ENCODE peak calls at places on chromosomes 4 and X, in five cellular contexts. One of them, this sample, is unnamed.

GRCh38 chr4:151948351-151949016 is 187.7 kb upstream of the GATB start:
- DNase-seq in pancreas: no peak
- DNase-seq in NB4: no peak
- DNase-seq in heart right ventricle: no peak
- DNase-seq in brain microvascular endothelial cell: no peak
- DNase-seq in this sample: no peak

GRCh38 chrX:11407331-11408110 is 114.3 kb downstream of the AMELX start:
- DNase-seq in brain microvascular endothelial cell: no peak
- DNase-seq in NB4: peak; percentile 1
- DNase-seq in pancreas: no peak
- DNase-seq in heart right ventricle: no peak
- DNase-seq in this sample: no peak

GRCh38 chr4:47668810-47669408 is 169.0 kb downstream of the CORIN start:
- DNase-seq in heart right ventricle: peak; percentile 32
- DNase-seq in pancreas: no peak
- DNase-seq in NB4: peak; percentile 67
- DNase-seq in brain microvascular endothelial cell: peak; percentile 53
- DNase-seq in this sample: no peak

GRCh38 chrX:121671649-121672048 is 624.2 kb downstream of the GLUD2 start:
- DNase-seq in pancreas: no peak
- DNase-seq in NB4: no peak
- DNase-seq in heart right ventricle: no peak
- DNase-seq in brain microvascular endothelial cell: no peak
- DNase-seq in this sample: no peak

GRCh38 chr4:86974481-86975050 is 39.8 kb downstream of the AFF1 start:
- DNase-seq in NB4: peak; percentile 81
- DNase-seq in pancreas: no peak
- DNase-seq in brain microvascular endothelial cell: no peak
- DNase-seq in heart right ventricle: no peak
- DNase-seq in this sample: no peak

GRCh38 chr4:9781343-9782135 is at the start of gene DRD5:
- DNase-seq in pancreas: no peak
- DNase-seq in heart right ventricle: no peak
- DNase-seq in brain microvascular endothelial cell: no peak
- DNase-seq in NB4: no peak
- DNase-seq in this sample: no peak

GRCh38 chr4:81523672-81524436 is 52.1 kb upstream of the RASGEF1B start:
- DNase-seq in brain microvascular endothelial cell: no peak
- DNase-seq in heart right ventricle: no peak
- DNase-seq in NB4: no peak
- DNase-seq in pancreas: no peak
- DNase-seq in this sample: no peak

GRCh38 chrX:55489315-55490009 is at the start of gene USP51:
- DNase-seq in NB4: peak; percentile 55
- DNase-seq in pancreas: peak; percentile 67
- DNase-seq in heart right ventricle: peak; percentile 49
- DNase-seq in brain microvascular endothelial cell: peak; percentile 9
- DNase-seq in this sample: peak; percentile 46

GRCh38 chrX:47568656-47569295 is 7.8 kb downstream of the ARAF start:
- DNase-seq in NB4: peak; percentile 55
- DNase-seq in pancreas: no peak
- DNase-seq in brain microvascular endothelial cell: no peak
- DNase-seq in heart right ventricle: no peak
- DNase-seq in this sample: peak; percentile 37

GRCh38 chrX:120750381-120750780 is 120.5 kb upstream of the C1GALT1C1 start:
- DNase-seq in brain microvascular endothelial cell: no peak
- DNase-seq in NB4: no peak
- DNase-seq in heart right ventricle: no peak
- DNase-seq in pancreas: no peak
- DNase-seq in this sample: no peak

GRCh38 chrX:68018248-68019203 is 414.8 kb downstream of the OPHN1 start:
- DNase-seq in heart right ventricle: no peak
- DNase-seq in NB4: peak; percentile 35
- DNase-seq in pancreas: peak; percentile 16
- DNase-seq in brain microvascular endothelial cell: peak; percentile 18
- DNase-seq in this sample: peak; percentile 21

GRCh38 chrX:56978172-56978571 is 17.2 kb downstream of the SPIN3 start:
- DNase-seq in NB4: peak; percentile 54
- DNase-seq in pancreas: no peak
- DNase-seq in brain microvascular endothelial cell: peak; percentile 40
- DNase-seq in heart right ventricle: peak; percentile 5
- DNase-seq in this sample: peak; percentile 43
- TF ChIP-seq CTCF in NB4: peak; percentile 30
- TF ChIP-seq CTCF in pancreas: peak; percentile 38
- TF ChIP-seq CTCF in brain microvascular endothelial cell: peak; percentile 74
- TF ChIP-seq CTCF in heart right ventricle: peak; percentile 67
- TF ChIP-seq CTCF in this sample: peak; percentile 52

GRCh38 chr4:88009871-88010270 is 2.4 kb downstream of the PKD2 start:
- DNase-seq in heart right ventricle: no peak
- DNase-seq in pancreas: no peak
- DNase-seq in NB4: no peak
- DNase-seq in brain microvascular endothelial cell: no peak
- DNase-seq in this sample: no peak

GRCh38 chr4:88015659-88016295 is 8.3 kb downstream of the PKD2 start:
- DNase-seq in brain microvascular endothelial cell: no peak
- DNase-seq in pancreas: no peak
- DNase-seq in NB4: no peak
- DNase-seq in heart right ventricle: no peak
- DNase-seq in this sample: no peak

GRCh38 chr4:88010921-88011320 is 3.5 kb downstream of the PKD2 start:
- DNase-seq in NB4: no peak
- DNase-seq in brain microvascular endothelial cell: no peak
- DNase-seq in pancreas: no peak
- DNase-seq in heart right ventricle: no peak
- DNase-seq in this sample: no peak

GRCh38 chr4:88014506-88014905 is 7.1 kb downstream of the PKD2 start:
- DNase-seq in brain microvascular endothelial cell: no peak
- DNase-seq in pancreas: no peak
- DNase-seq in heart right ventricle: no peak
- DNase-seq in NB4: no peak
- DNase-seq in this sample: no peak

DNA sequence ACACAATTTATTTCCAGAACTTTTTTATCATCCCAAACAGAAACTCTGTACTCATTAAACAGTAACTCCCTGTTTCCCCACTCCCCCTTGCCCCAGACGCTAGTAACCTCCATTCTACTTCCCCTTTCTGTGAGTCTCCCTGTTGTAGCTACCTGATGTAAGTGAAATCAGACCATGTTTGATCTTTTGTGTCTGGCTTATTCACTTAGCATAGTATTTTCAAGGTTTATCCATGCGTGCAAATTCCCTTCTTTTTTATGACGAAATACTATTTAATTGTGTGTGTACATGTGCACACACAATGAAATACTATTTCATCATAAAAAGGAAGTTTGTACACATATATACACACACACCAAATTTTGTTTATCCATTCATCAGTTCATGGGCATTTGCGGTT is 5.2 kb downstream of the PKD2 start:
- DNase-seq in pancreas: no peak
- DNase-seq in brain microvascular endothelial cell: no peak
- DNase-seq in heart right ventricle: no peak
- DNase-seq in NB4: peak; percentile 77
- DNase-seq in this sample: no peak
- H3K4me3 ChIP-seq in pancreas: no peak overlapping the region
- H3K4me3 ChIP-seq in brain microvascular endothelial cell: no peak overlapping the region
- H3K4me3 ChIP-seq in heart right ventricle: no peak overlapping the region
- H3K4me3 ChIP-seq in NB4: no peak overlapping the region
- H3K4me3 ChIP-seq in this sample: no peak overlapping the region

GRCh38 chr4:85427123-85427522 is 47.8 kb upstream of the ARHGAP24 start:
- DNase-seq in pancreas: no peak
- DNase-seq in brain microvascular endothelial cell: no peak
- DNase-seq in heart right ventricle: no peak
- DNase-seq in NB4: no peak
- DNase-seq in this sample: no peak
- TF ChIP-seq CTCF in pancreas: no peak
- TF ChIP-seq CTCF in brain microvascular endothelial cell: no peak
- TF ChIP-seq CTCF in heart right ventricle: no peak
- TF ChIP-seq CTCF in NB4: no peak
- TF ChIP-seq CTCF in this sample: no peak

GRCh38 chr4:147787204-147787603 is 55.3 kb downstream of the ARHGAP10 start:
- DNase-seq in pancreas: no peak
- DNase-seq in NB4: no peak
- DNase-seq in heart right ventricle: no peak
- DNase-seq in brain microvascular endothelial cell: peak; percentile 53
- DNase-seq in this sample: no peak

GRCh38 chr4:147786531-147786930 is 54.6 kb downstream of the ARHGAP10 start:
- DNase-seq in pancreas: no peak
- DNase-seq in NB4: no peak
- DNase-seq in brain microvascular endothelial cell: no peak
- DNase-seq in heart right ventricle: no peak
- DNase-seq in this sample: no peak

GRCh38 chr4:147788791-147789190 is 56.9 kb downstream of the ARHGAP10 start:
- DNase-seq in pancreas: no peak
- DNase-seq in NB4: no peak
- DNase-seq in brain microvascular endothelial cell: no peak
- DNase-seq in heart right ventricle: no peak
- DNase-seq in this sample: no peak

GRCh38 chr4:147789596-147789995 is 57.7 kb downstream of the ARHGAP10 start:
- DNase-seq in pancreas: no peak
- DNase-seq in NB4: no peak
- DNase-seq in heart right ventricle: no peak
- DNase-seq in brain microvascular endothelial cell: no peak
- DNase-seq in this sample: no peak

DNA sequence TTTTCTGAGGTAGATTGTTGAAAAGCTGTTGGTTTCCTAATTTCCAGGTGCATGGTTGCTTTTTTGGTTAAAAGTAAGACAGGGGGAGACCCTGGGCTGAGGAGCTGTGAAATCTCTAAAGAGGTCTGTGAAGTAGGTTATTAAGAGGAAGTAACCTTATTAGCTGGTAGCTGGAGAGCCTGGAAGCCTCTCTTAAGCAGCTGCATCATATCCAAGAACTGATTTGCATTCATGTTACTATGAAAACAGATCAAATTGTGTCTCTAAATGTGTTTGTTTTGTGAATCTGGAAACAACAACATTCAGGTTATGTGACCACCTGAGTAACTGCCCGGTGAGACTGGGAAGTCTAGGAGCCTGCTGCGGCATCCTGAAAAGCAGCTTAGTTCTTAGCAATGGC is 54.1 kb downstream of the ARHGAP10 start:
- DNase-seq in brain microvascular endothelial cell: no peak
- DNase-seq in pancreas: no peak
- DNase-seq in NB4: no peak
- DNase-seq in heart right ventricle: no peak
- DNase-seq in this sample: no peak
- H3K4me3 ChIP-seq in brain microvascular endothelial cell: no peak overlapping the region
- H3K4me3 ChIP-seq in pancreas: no peak overlapping the region
- H3K4me3 ChIP-seq in NB4: no peak overlapping the region
- H3K4me3 ChIP-seq in heart right ventricle: no peak overlapping the region
- H3K4me3 ChIP-seq in this sample: no peak overlapping the region

DNA sequence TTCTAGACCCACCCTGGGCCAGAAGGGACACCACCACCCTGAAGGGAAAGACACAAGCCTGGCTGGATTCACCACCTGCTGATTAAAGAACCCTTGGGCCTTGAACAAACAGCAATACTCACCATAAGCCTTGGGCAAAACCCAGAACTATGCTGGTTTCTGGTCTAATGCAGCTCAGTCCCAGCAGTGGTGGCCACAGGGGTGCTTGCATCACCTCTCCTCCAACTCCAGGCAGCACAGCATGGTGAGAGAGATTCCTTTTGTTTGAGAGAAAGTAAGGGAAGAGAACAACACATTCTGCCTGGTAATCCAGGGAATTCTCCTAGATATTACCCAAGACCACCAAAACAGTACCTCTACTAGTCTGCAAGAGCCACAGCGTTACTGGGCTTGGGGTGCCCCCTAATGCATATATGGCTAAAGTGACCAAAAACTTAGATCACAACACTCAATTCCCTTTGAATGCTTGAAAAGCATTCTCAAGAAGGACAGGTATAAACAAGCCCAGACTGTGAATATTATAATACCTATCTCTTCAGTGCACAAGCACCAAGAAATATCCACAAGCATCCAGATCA is 25.7 kb downstream of the RNF128 start:
- DNase-seq in heart right ventricle: no peak
- DNase-seq in brain microvascular endothelial cell: peak; percentile 12
- DNase-seq in pancreas: no peak
- DNase-seq in NB4: peak; percentile 0
- DNase-seq in this sample: no peak
- TF ChIP-seq CTCF in heart right ventricle: no peak
- TF ChIP-seq CTCF in brain microvascular endothelial cell: peak; percentile 50
- TF ChIP-seq CTCF in pancreas: no peak
- TF ChIP-seq CTCF in NB4: no peak
- TF ChIP-seq CTCF in this sample: no peak

GRCh38 chr4:2842667-2843022 is 999 bp upstream of the ADD1 start:
- DNase-seq in heart right ventricle: no peak
- DNase-seq in NB4: no peak
- DNase-seq in pancreas: no peak
- DNase-seq in brain microvascular endothelial cell: no peak
- DNase-seq in this sample: no peak
- H3K4me3 ChIP-seq in heart right ventricle: peak overlapping the region; percentile 94
- H3K4me3 ChIP-seq in NB4: peak overlapping the region; percentile 65
- H3K4me3 ChIP-seq in pancreas: peak overlapping the region; percentile 85
- H3K4me3 ChIP-seq in brain microvascular endothelial cell: peak overlapping the region; percentile 89
- H3K4me3 ChIP-seq in this sample: peak overlapping the region; percentile 90